ENCODE peak calls at places on chromosomes 2 and 18, in seven cellular contexts. Q, W, F, V, J, G and D are unnamed samples.

GRCh38 chr2:63658176-63658968 is 69.6 kb downstream of the MDH1 start:
- DNase-seq in V (no peak), Q (no peak), G (peak; percentile 24), J (peak; percentile 77), F (no peak), W (no peak), D (no peak)

GRCh38 chr2:236193026-236193425 is 24.8 kb upstream of the GBX2 start:
- DNase-seq in W (no peak), Q (no peak), V (no peak), G (no peak), F (no peak), J (no peak), D (no peak)

GRCh38 chr2:6139142-6139541 is 447.0 kb downstream of the SOX11 start:
- DNase-seq in W (no peak), G (no peak), V (no peak), Q (peak; percentile 3), F (no peak), J (no peak), D (no peak)

GRCh38 chr18:13565228-13565627 is 161.1 kb downstream of the FAM210A start:
- DNase-seq in V (no peak), W (no peak), Q (no peak), F (peak; percentile 74), J (no peak), G (no peak), D (no peak)

GRCh38 chr2:237743561-237744269 is 54.9 kb upstream of the RBM44 start:
- DNase-seq in Q (no peak), G (no peak), V (peak; percentile 44), F (no peak), W (no peak), J (peak; percentile 32), D (no peak)

GRCh38 chr2:57882895-57883515 is 163.6 kb upstream of the VRK2 start:
- DNase-seq in F (no peak), Q (no peak), J (peak; percentile 12), W (no peak), G (no peak), V (no peak), D (no peak)

GRCh38 chr2:100180503-100180902 is 38.1 kb upstream of the AFF3 start:
- DNase-seq in Q (no peak), J (no peak), F (no peak), W (no peak), V (no peak), G (no peak), D (no peak)

GRCh38 chr18:36101943-36102342 is 27.2 kb downstream of the SLC39A6 start:
- DNase-seq in G (no peak), F (no peak), Q (no peak), J (no peak), V (no peak), W (no peak), D (no peak)

GRCh38 chr2:236238756-236239155 is 25.4 kb downstream of the ASB18 start:
- DNase-seq in Q (no peak), W (no peak), G (no peak), V (no peak), F (no peak), J (no peak), D (no peak)

GRCh38 chr2:158518083-158518482 is 61.3 kb downstream of the PKP4 start:
- DNase-seq in Q (no peak), W (no peak), F (no peak), J (peak; percentile 68), V (no peak), G (no peak), D (no peak)

GRCh38 chr2:180983468-180984388 is 3.3 kb downstream of the UBE2E3 start:
- DNase-seq in J (peak; percentile 65), V (peak; percentile 70), G (no peak), Q (peak; percentile 78), W (no peak), F (no peak), D (peak; percentile 60)

GRCh38 chr2:69641887-69642708 is 1.4 kb downstream of the AAK1 start:
- DNase-seq in F (no peak), W (no peak), G (no peak), V (no peak), J (no peak), Q (no peak), D (no peak)

GRCh38 chr2:121052507-121052906 is 232.5 kb downstream of the TFCP2L1 start:
- DNase-seq in Q (no peak), V (no peak), G (no peak), F (no peak), J (no peak), W (no peak), D (no peak)

GRCh38 chr2:240250985-240251847 is 110.8 kb upstream of the OTOS start:
- DNase-seq in G (peak; percentile 86), V (peak; percentile 95), Q (peak; percentile 88), W (no peak), F (peak; percentile 97), J (peak; percentile 95), D (peak; percentile 98)

GRCh38 chr2:45825001-45825651 is 173.7 kb downstream of the PRKCE start:
- DNase-seq in V (no peak), J (no peak), F (no peak), W (no peak), G (no peak), Q (no peak), D (no peak)

GRCh38 chr2:112995346-112995920 is 9.8 kb upstream of the IL36A start:
- DNase-seq in V (no peak), G (no peak), F (no peak), J (no peak), Q (no peak), W (no peak), D (no peak)

GRCh38 chr2:219469186-219469724 is 29.4 kb upstream of the GMPPA start:
- DNase-seq in F (no peak), Q (peak; percentile 56), G (no peak), J (peak; percentile 66), W (no peak), V (peak; percentile 89), D (no peak)